ENCODE peak calls at places on chromosomes 1 and 21, in eight cellular contexts. One of them, this sample, is unnamed.

GRCh38 chr1:111234258-111234657 is 6.7 kb downstream of the CHI3L2 start:
- DNase-seq in right lobe of liver: no peak
- DNase-seq in substantia nigra: no peak
- DNase-seq in CD8-positive, alpha-beta memory T cell: no peak
- DNase-seq in effector memory CD4-positive, alpha-beta T cell: no peak
- DNase-seq in WERI-Rb-1: no peak
- DNase-seq in neuronal stem cell: no peak
- DNase-seq in fibroblast of lung: no peak
- DNase-seq in this sample: no peak

GRCh38 chr21:32382108-32382601 is 10.7 kb downstream of the URB1 start:
- DNase-seq in right lobe of liver: no peak
- DNase-seq in substantia nigra: no peak
- DNase-seq in CD8-positive, alpha-beta memory T cell: no peak
- DNase-seq in effector memory CD4-positive, alpha-beta T cell: no peak
- DNase-seq in WERI-Rb-1: no peak
- DNase-seq in neuronal stem cell: no peak
- DNase-seq in fibroblast of lung: no peak
- DNase-seq in this sample: no peak

GRCh38 chr1:89259283-89259971 is 13.2 kb downstream of the GBP5 start:
- DNase-seq in right lobe of liver: no peak
- DNase-seq in substantia nigra: no peak
- DNase-seq in CD8-positive, alpha-beta memory T cell: peak
- DNase-seq in effector memory CD4-positive, alpha-beta T cell: peak
- DNase-seq in WERI-Rb-1: no peak
- DNase-seq in neuronal stem cell: no peak
- DNase-seq in fibroblast of lung: no peak
- DNase-seq in this sample: no peak

GRCh38 chr21:36087362-36088138 is 17.7 kb downstream of the CBR1 start:
- DNase-seq in right lobe of liver: no peak
- DNase-seq in substantia nigra: peak
- DNase-seq in CD8-positive, alpha-beta memory T cell: no peak
- DNase-seq in effector memory CD4-positive, alpha-beta T cell: no peak
- DNase-seq in WERI-Rb-1: peak
- DNase-seq in neuronal stem cell: no peak
- DNase-seq in fibroblast of lung: no peak
- DNase-seq in this sample: peak

GRCh38 chr1:67760030-67760821 is 73.0 kb downstream of the GNG12 start:
- DNase-seq in right lobe of liver: peak
- DNase-seq in substantia nigra: no peak
- DNase-seq in CD8-positive, alpha-beta memory T cell: peak
- DNase-seq in effector memory CD4-positive, alpha-beta T cell: peak
- DNase-seq in WERI-Rb-1: peak
- DNase-seq in neuronal stem cell: peak
- DNase-seq in fibroblast of lung: peak
- DNase-seq in this sample: peak

GRCh38 chr1:36115931-36116330 is 9.1 kb downstream of the COL8A2 start:
- DNase-seq in right lobe of liver: no peak
- DNase-seq in substantia nigra: no peak
- DNase-seq in CD8-positive, alpha-beta memory T cell: no peak
- DNase-seq in effector memory CD4-positive, alpha-beta T cell: no peak
- DNase-seq in WERI-Rb-1: no peak
- DNase-seq in neuronal stem cell: no peak
- DNase-seq in fibroblast of lung: no peak
- DNase-seq in this sample: no peak

GRCh38 chr1:20154306-20154831 is 15.2 kb downstream of the PLA2G2F start:
- DNase-seq in right lobe of liver: peak
- DNase-seq in substantia nigra: no peak
- DNase-seq in CD8-positive, alpha-beta memory T cell: no peak
- DNase-seq in effector memory CD4-positive, alpha-beta T cell: no peak
- DNase-seq in WERI-Rb-1: no peak
- DNase-seq in neuronal stem cell: no peak
- DNase-seq in fibroblast of lung: no peak
- DNase-seq in this sample: no peak

GRCh38 chr1:162168935-162169545 is 99.5 kb downstream of the NOS1AP start:
- DNase-seq in right lobe of liver: no peak
- DNase-seq in substantia nigra: no peak
- DNase-seq in CD8-positive, alpha-beta memory T cell: no peak
- DNase-seq in effector memory CD4-positive, alpha-beta T cell: no peak
- DNase-seq in WERI-Rb-1: peak
- DNase-seq in neuronal stem cell: no peak
- DNase-seq in fibroblast of lung: peak
- DNase-seq in this sample: no peak

GRCh38 chr1:75308365-75308764 is 174.2 kb downstream of the LHX8 start:
- DNase-seq in right lobe of liver: no peak
- DNase-seq in substantia nigra: no peak
- DNase-seq in CD8-positive, alpha-beta memory T cell: no peak
- DNase-seq in effector memory CD4-positive, alpha-beta T cell: no peak
- DNase-seq in WERI-Rb-1: no peak
- DNase-seq in neuronal stem cell: no peak
- DNase-seq in fibroblast of lung: no peak
- DNase-seq in this sample: no peak

GRCh38 chr21:35628331-35628730 is 432.0 kb downstream of the SETD4 start:
- DNase-seq in right lobe of liver: no peak
- DNase-seq in substantia nigra: no peak
- DNase-seq in CD8-positive, alpha-beta memory T cell: no peak
- DNase-seq in effector memory CD4-positive, alpha-beta T cell: no peak
- DNase-seq in WERI-Rb-1: no peak
- DNase-seq in neuronal stem cell: no peak
- DNase-seq in fibroblast of lung: no peak
- DNase-seq in this sample: no peak

GRCh38 chr1:54237656-54238055 is 37.7 kb downstream of the MRPL37 start:
- DNase-seq in right lobe of liver: no peak
- DNase-seq in substantia nigra: no peak
- DNase-seq in CD8-positive, alpha-beta memory T cell: no peak
- DNase-seq in effector memory CD4-positive, alpha-beta T cell: no peak
- DNase-seq in WERI-Rb-1: no peak
- DNase-seq in neuronal stem cell: no peak
- DNase-seq in fibroblast of lung: no peak
- DNase-seq in this sample: no peak

GRCh38 chr1:221174598-221174997 is 295.4 kb downstream of the HLX start:
- DNase-seq in right lobe of liver: no peak
- DNase-seq in substantia nigra: no peak
- DNase-seq in CD8-positive, alpha-beta memory T cell: no peak
- DNase-seq in effector memory CD4-positive, alpha-beta T cell: no peak
- DNase-seq in WERI-Rb-1: peak
- DNase-seq in neuronal stem cell: no peak
- DNase-seq in fibroblast of lung: no peak
- DNase-seq in this sample: peak

GRCh38 chr21:15895142-15896106 is 165.6 kb downstream of the USP25 start:
- DNase-seq in right lobe of liver: no peak
- DNase-seq in substantia nigra: no peak
- DNase-seq in CD8-positive, alpha-beta memory T cell: no peak
- DNase-seq in effector memory CD4-positive, alpha-beta T cell: no peak
- DNase-seq in WERI-Rb-1: no peak
- DNase-seq in neuronal stem cell: no peak
- DNase-seq in fibroblast of lung: peak
- DNase-seq in this sample: no peak

GRCh38 chr1:165928075-165928731 is 100.8 kb downstream of the UCK2 start:
- DNase-seq in right lobe of liver: peak
- DNase-seq in substantia nigra: no peak
- DNase-seq in CD8-positive, alpha-beta memory T cell: peak
- DNase-seq in effector memory CD4-positive, alpha-beta T cell: no peak
- DNase-seq in WERI-Rb-1: peak
- DNase-seq in neuronal stem cell: no peak
- DNase-seq in fibroblast of lung: peak
- DNase-seq in this sample: no peak

GRCh38 chr1:116019653-116020253 is 43.4 kb downstream of the SLC22A15 start:
- DNase-seq in right lobe of liver: no peak
- DNase-seq in substantia nigra: no peak
- DNase-seq in CD8-positive, alpha-beta memory T cell: no peak
- DNase-seq in effector memory CD4-positive, alpha-beta T cell: no peak
- DNase-seq in WERI-Rb-1: no peak
- DNase-seq in neuronal stem cell: no peak
- DNase-seq in fibroblast of lung: no peak
- DNase-seq in this sample: no peak

GRCh38 chr21:33059319-33059894 is 10.5 kb upstream of the OLIG1 start:
- DNase-seq in right lobe of liver: peak
- DNase-seq in substantia nigra: no peak
- DNase-seq in CD8-positive, alpha-beta memory T cell: peak
- DNase-seq in effector memory CD4-positive, alpha-beta T cell: no peak
- DNase-seq in WERI-Rb-1: no peak
- DNase-seq in neuronal stem cell: no peak
- DNase-seq in fibroblast of lung: no peak
- DNase-seq in this sample: no peak

GRCh38 chr1:164660415-164661174 is 101.6 kb downstream of the PBX1 start:
- DNase-seq in right lobe of liver: no peak
- DNase-seq in substantia nigra: no peak
- DNase-seq in CD8-positive, alpha-beta memory T cell: peak
- DNase-seq in effector memory CD4-positive, alpha-beta T cell: no peak
- DNase-seq in WERI-Rb-1: no peak
- DNase-seq in neuronal stem cell: no peak
- DNase-seq in fibroblast of lung: peak
- DNase-seq in this sample: no peak

GRCh38 chr1:225996946-225997545 is 2.1 kb downstream of the SDE2 start:
- DNase-seq in right lobe of liver: no peak
- DNase-seq in substantia nigra: no peak
- DNase-seq in CD8-positive, alpha-beta memory T cell: peak
- DNase-seq in effector memory CD4-positive, alpha-beta T cell: no peak
- DNase-seq in WERI-Rb-1: no peak
- DNase-seq in neuronal stem cell: no peak
- DNase-seq in fibroblast of lung: no peak
- DNase-seq in this sample: no peak

GRCh38 chr1:200036616-200037270 is 9.2 kb downstream of the NR5A2 start:
- DNase-seq in right lobe of liver: peak
- DNase-seq in substantia nigra: no peak
- DNase-seq in CD8-positive, alpha-beta memory T cell: no peak
- DNase-seq in effector memory CD4-positive, alpha-beta T cell: no peak
- DNase-seq in WERI-Rb-1: no peak
- DNase-seq in neuronal stem cell: no peak
- DNase-seq in fibroblast of lung: no peak
- DNase-seq in this sample: no peak

GRCh38 chr1:65056234-65056633 is 89.9 kb upstream of the JAK1 start:
- DNase-seq in right lobe of liver: no peak
- DNase-seq in substantia nigra: no peak
- DNase-seq in CD8-positive, alpha-beta memory T cell: no peak
- DNase-seq in effector memory CD4-positive, alpha-beta T cell: no peak
- DNase-seq in WERI-Rb-1: no peak
- DNase-seq in neuronal stem cell: no peak
- DNase-seq in fibroblast of lung: no peak
- DNase-seq in this sample: no peak

GRCh38 chr1:236099622-236100021 is 34.7 kb upstream of the NID1 start:
- DNase-seq in right lobe of liver: no peak
- DNase-seq in substantia nigra: no peak
- DNase-seq in CD8-positive, alpha-beta memory T cell: no peak
- DNase-seq in effector memory CD4-positive, alpha-beta T cell: no peak
- DNase-seq in WERI-Rb-1: no peak
- DNase-seq in neuronal stem cell: no peak
- DNase-seq in fibroblast of lung: no peak
- DNase-seq in this sample: no peak

GRCh38 chr1:36154765-36155559 is 998 bp upstream of the MAP7D1 start:
- DNase-seq in right lobe of liver: no peak
- DNase-seq in substantia nigra: no peak
- DNase-seq in CD8-positive, alpha-beta memory T cell: no peak
- DNase-seq in effector memory CD4-positive, alpha-beta T cell: no peak
- DNase-seq in WERI-Rb-1: peak
- DNase-seq in neuronal stem cell: peak
- DNase-seq in fibroblast of lung: no peak
- DNase-seq in this sample: no peak

GRCh38 chr1:204406621-204407020 is 5.0 kb downstream of the PPP1R15B start:
- DNase-seq in right lobe of liver: no peak
- DNase-seq in substantia nigra: no peak
- DNase-seq in CD8-positive, alpha-beta memory T cell: no peak
- DNase-seq in effector memory CD4-positive, alpha-beta T cell: no peak
- DNase-seq in WERI-Rb-1: no peak
- DNase-seq in neuronal stem cell: no peak
- DNase-seq in fibroblast of lung: no peak
- DNase-seq in this sample: no peak
- H3K27ac ChIP-seq in right lobe of liver: no peak
- H3K27ac ChIP-seq in substantia nigra: no peak
- H3K27ac ChIP-seq in CD8-positive, alpha-beta memory T cell: peak
- H3K27ac ChIP-seq in effector memory CD4-positive, alpha-beta T cell: peak
- H3K27ac ChIP-seq in WERI-Rb-1: no peak
- H3K27ac ChIP-seq in neuronal stem cell: no peak
- H3K27ac ChIP-seq in fibroblast of lung: no peak
- H3K27ac ChIP-seq in this sample: no peak

DNA sequence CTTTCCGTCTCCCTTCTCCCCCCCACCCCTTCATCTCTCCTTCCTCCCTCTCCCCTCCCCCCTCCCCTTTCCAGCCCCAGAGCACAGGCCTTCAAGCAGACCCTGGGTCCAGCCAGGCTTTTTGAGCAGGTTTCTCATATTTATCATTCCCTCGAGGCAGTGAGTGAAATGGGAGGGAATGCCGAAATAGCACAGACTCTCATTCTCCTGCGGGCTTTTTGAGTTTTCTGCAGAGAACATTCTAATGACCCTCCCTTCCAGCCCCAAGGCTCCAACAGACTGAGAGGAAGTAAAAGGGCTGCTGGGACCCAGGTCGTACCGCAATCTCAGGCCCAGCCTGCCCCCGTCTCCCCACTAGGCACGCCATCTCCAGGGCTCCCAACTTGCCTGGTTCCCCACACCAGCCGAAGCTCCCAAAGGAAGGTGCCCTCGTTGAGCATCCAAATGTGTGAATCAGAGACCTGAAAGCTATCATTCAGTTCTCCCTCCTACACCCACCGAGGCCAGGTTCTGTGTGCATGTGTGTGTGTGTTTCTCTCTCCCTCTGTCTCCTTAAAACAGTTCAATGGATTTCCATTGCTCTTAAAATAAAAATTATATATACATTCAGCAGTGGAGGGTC is 22.3 kb downstream of the ACTA1 start:
- DNase-seq in right lobe of liver: no peak
- DNase-seq in substantia nigra: no peak
- DNase-seq in CD8-positive, alpha-beta memory T cell: no peak
- DNase-seq in effector memory CD4-positive, alpha-beta T cell: no peak
- DNase-seq in WERI-Rb-1: no peak
- DNase-seq in neuronal stem cell: no peak
- DNase-seq in fibroblast of lung: no peak
- DNase-seq in this sample: peak
- H3K27ac ChIP-seq in right lobe of liver: no peak
- H3K27ac ChIP-seq in substantia nigra: peak
- H3K27ac ChIP-seq in CD8-positive, alpha-beta memory T cell: no peak
- H3K27ac ChIP-seq in effector memory CD4-positive, alpha-beta T cell: no peak
- H3K27ac ChIP-seq in WERI-Rb-1: peak
- H3K27ac ChIP-seq in neuronal stem cell: no peak
- H3K27ac ChIP-seq in fibroblast of lung: no peak
- H3K27ac ChIP-seq in this sample: peak

GRCh38 chr1:30902653-30903290 is 5.8 kb downstream of the SDC3 start:
- DNase-seq in right lobe of liver: no peak
- DNase-seq in substantia nigra: peak
- DNase-seq in CD8-positive, alpha-beta memory T cell: no peak
- DNase-seq in effector memory CD4-positive, alpha-beta T cell: no peak
- DNase-seq in WERI-Rb-1: no peak
- DNase-seq in neuronal stem cell: no peak
- DNase-seq in fibroblast of lung: no peak
- DNase-seq in this sample: no peak
- H3K27ac ChIP-seq in right lobe of liver: peak
- H3K27ac ChIP-seq in substantia nigra: peak
- H3K27ac ChIP-seq in CD8-positive, alpha-beta memory T cell: no peak
- H3K27ac ChIP-seq in effector memory CD4-positive, alpha-beta T cell: no peak
- H3K27ac ChIP-seq in WERI-Rb-1: no peak
- H3K27ac ChIP-seq in neuronal stem cell: peak
- H3K27ac ChIP-seq in fibroblast of lung: peak
- H3K27ac ChIP-seq in this sample: peak

DNA sequence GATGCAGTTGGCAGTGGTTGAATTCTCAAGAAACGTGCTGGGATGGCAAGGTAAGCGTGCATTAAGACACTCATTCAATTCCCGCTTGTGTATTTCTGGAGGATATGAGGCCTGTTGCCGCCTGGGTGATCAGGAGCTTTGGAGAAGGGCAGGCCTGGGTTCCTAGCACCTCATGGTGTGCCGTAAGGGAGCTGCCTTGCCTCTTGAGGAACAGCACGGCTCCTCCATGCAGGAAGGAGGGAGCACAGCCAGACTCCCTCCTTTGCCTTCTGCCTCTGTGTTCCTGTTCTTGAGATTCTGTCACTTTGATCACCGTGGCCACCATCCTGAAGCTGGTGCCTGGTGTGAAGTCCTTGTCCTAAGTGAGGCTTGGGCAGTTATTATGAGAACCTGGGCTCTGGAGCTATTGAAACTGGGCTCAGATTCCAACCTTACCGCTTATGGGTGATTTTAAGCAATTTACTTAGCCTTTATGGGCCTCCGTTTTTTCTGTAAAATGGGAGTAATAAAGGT is 18.3 kb downstream of the SLFNL1 start:
- DNase-seq in right lobe of liver: no peak
- DNase-seq in substantia nigra: no peak
- DNase-seq in CD8-positive, alpha-beta memory T cell: no peak
- DNase-seq in effector memory CD4-positive, alpha-beta T cell: no peak
- DNase-seq in WERI-Rb-1: no peak
- DNase-seq in neuronal stem cell: no peak
- DNase-seq in fibroblast of lung: no peak
- DNase-seq in this sample: no peak
- H3K27ac ChIP-seq in right lobe of liver: no peak
- H3K27ac ChIP-seq in substantia nigra: peak
- H3K27ac ChIP-seq in CD8-positive, alpha-beta memory T cell: no peak
- H3K27ac ChIP-seq in effector memory CD4-positive, alpha-beta T cell: no peak
- H3K27ac ChIP-seq in WERI-Rb-1: no peak
- H3K27ac ChIP-seq in neuronal stem cell: no peak
- H3K27ac ChIP-seq in fibroblast of lung: peak
- H3K27ac ChIP-seq in this sample: peak

This sample was measured in caudate nucleus.